ENCODE peak calls at places on chromosomes 1 and 21, in five cellular contexts. One of them, this sample, is unnamed.

GRCh38 chr1:88774151-88774556 is 90.1 kb downstream of the PKN2 start:
- DNase-seq in transverse colon: peak; percentile 66
- DNase-seq in CD4-positive, alpha-beta memory T cell: no peak
- DNase-seq in upper lobe of left lung: no peak
- DNase-seq in astrocyte: peak; percentile 12
- DNase-seq in this sample: no peak

GRCh38 chr1:116150368-116150767 is 39.2 kb downstream of the MAB21L3 start:
- DNase-seq in transverse colon: no peak
- DNase-seq in CD4-positive, alpha-beta memory T cell: no peak
- DNase-seq in upper lobe of left lung: no peak
- DNase-seq in astrocyte: no peak
- DNase-seq in this sample: no peak

GRCh38 chr1:203534526-203534925 is 40.6 kb downstream of the OPTC start:
- DNase-seq in transverse colon: peak; percentile 66
- DNase-seq in CD4-positive, alpha-beta memory T cell: no peak
- DNase-seq in upper lobe of left lung: no peak
- DNase-seq in astrocyte: peak; percentile 95
- DNase-seq in this sample: no peak

GRCh38 chr1:35726814-35727433 is 8.2 kb upstream of the C1orf216 start:
- DNase-seq in transverse colon: peak; percentile 41
- DNase-seq in CD4-positive, alpha-beta memory T cell: peak; percentile 57
- DNase-seq in upper lobe of left lung: no peak
- DNase-seq in astrocyte: peak; percentile 27
- DNase-seq in this sample: peak; percentile 50

GRCh38 chr1:84436907-84437667 is 38.8 kb downstream of the DNASE2B start:
- DNase-seq in transverse colon: no peak
- DNase-seq in CD4-positive, alpha-beta memory T cell: no peak
- DNase-seq in upper lobe of left lung: no peak
- DNase-seq in astrocyte: no peak
- DNase-seq in this sample: no peak

GRCh38 chr1:205229399-205229861 is 1.7 kb downstream of the TMCC2 start:
- DNase-seq in transverse colon: peak; percentile 66
- DNase-seq in CD4-positive, alpha-beta memory T cell: peak; percentile 79
- DNase-seq in upper lobe of left lung: no peak
- DNase-seq in astrocyte: no peak
- DNase-seq in this sample: peak; percentile 82

GRCh38 chr21:46344219-46344915 is 20.4 kb downstream of the PCNT start:
- DNase-seq in transverse colon: no peak
- DNase-seq in CD4-positive, alpha-beta memory T cell: no peak
- DNase-seq in upper lobe of left lung: no peak
- DNase-seq in astrocyte: no peak
- DNase-seq in this sample: no peak

GRCh38 chr1:3611170-3612019 is at the start of gene MEGF6:
- DNase-seq in transverse colon: peak; percentile 66
- DNase-seq in CD4-positive, alpha-beta memory T cell: peak; percentile 27
- DNase-seq in upper lobe of left lung: peak; percentile 95
- DNase-seq in astrocyte: no peak
- DNase-seq in this sample: peak; percentile 65

GRCh38 chr1:62337785-62338631 is 18.8 kb upstream of the KANK4 start:
- DNase-seq in transverse colon: no peak
- DNase-seq in CD4-positive, alpha-beta memory T cell: no peak
- DNase-seq in upper lobe of left lung: no peak
- DNase-seq in astrocyte: peak; percentile 21
- DNase-seq in this sample: no peak

GRCh38 chr1:88737338-88737927 is 53.4 kb downstream of the PKN2 start:
- DNase-seq in transverse colon: no peak
- DNase-seq in CD4-positive, alpha-beta memory T cell: no peak
- DNase-seq in upper lobe of left lung: no peak
- DNase-seq in astrocyte: no peak
- DNase-seq in this sample: no peak

GRCh38 chr1:205182930-205183329 is 28.6 kb downstream of the DSTYK start:
- DNase-seq in transverse colon: no peak
- DNase-seq in CD4-positive, alpha-beta memory T cell: no peak
- DNase-seq in upper lobe of left lung: no peak
- DNase-seq in astrocyte: no peak
- DNase-seq in this sample: no peak

GRCh38 chr1:19429611-19430010 is 55.7 kb downstream of the CAPZB start:
- DNase-seq in transverse colon: no peak
- DNase-seq in CD4-positive, alpha-beta memory T cell: no peak
- DNase-seq in upper lobe of left lung: no peak
- DNase-seq in astrocyte: peak; percentile 84
- DNase-seq in this sample: no peak

GRCh38 chr1:174626031-174627020 is 178.6 kb downstream of the GPR52 start:
- DNase-seq in transverse colon: no peak
- DNase-seq in CD4-positive, alpha-beta memory T cell: no peak
- DNase-seq in upper lobe of left lung: no peak
- DNase-seq in astrocyte: peak; percentile 88
- DNase-seq in this sample: no peak

GRCh38 chr1:84782311-84782771 is 92.1 kb upstream of the SSX2IP start:
- DNase-seq in transverse colon: peak; percentile 68
- DNase-seq in CD4-positive, alpha-beta memory T cell: peak; percentile 75
- DNase-seq in upper lobe of left lung: peak; percentile 85
- DNase-seq in astrocyte: peak; percentile 33
- DNase-seq in this sample: peak; percentile 82

GRCh38 chr1:51344276-51344601 is 13.9 kb upstream of the TTC39A start:
- DNase-seq in transverse colon: no peak
- DNase-seq in CD4-positive, alpha-beta memory T cell: no peak
- DNase-seq in upper lobe of left lung: no peak
- DNase-seq in astrocyte: no peak
- DNase-seq in this sample: no peak
- H3K4me1 ChIP-seq in transverse colon: no peaks in the 10 kb centered on the region
- H3K4me1 ChIP-seq in CD4-positive, alpha-beta memory T cell: peaks cover 6% of the 10 kb centered on the region
- H3K4me1 ChIP-seq in upper lobe of left lung: no peaks in the 10 kb centered on the region
- H3K4me1 ChIP-seq in astrocyte: no peaks in the 10 kb centered on the region
- H3K4me1 ChIP-seq in this sample: no peaks in the 10 kb centered on the region

GRCh38 chr1:27663735-27664119 is 8.3 kb downstream of the IFI6 start:
- DNase-seq in transverse colon: no peak
- DNase-seq in CD4-positive, alpha-beta memory T cell: no peak
- DNase-seq in upper lobe of left lung: no peak
- DNase-seq in astrocyte: no peak
- DNase-seq in this sample: no peak
- H3K4me1 ChIP-seq in transverse colon: peaks cover 22% of the 10 kb centered on the region
- H3K4me1 ChIP-seq in CD4-positive, alpha-beta memory T cell: peaks cover 47% of the 10 kb centered on the region
- H3K4me1 ChIP-seq in upper lobe of left lung: peaks cover 31% of the 10 kb centered on the region
- H3K4me1 ChIP-seq in astrocyte: peaks cover 15% of the 10 kb centered on the region
- H3K4me1 ChIP-seq in this sample: peaks cover 4% of the 10 kb centered on the region

DNA sequence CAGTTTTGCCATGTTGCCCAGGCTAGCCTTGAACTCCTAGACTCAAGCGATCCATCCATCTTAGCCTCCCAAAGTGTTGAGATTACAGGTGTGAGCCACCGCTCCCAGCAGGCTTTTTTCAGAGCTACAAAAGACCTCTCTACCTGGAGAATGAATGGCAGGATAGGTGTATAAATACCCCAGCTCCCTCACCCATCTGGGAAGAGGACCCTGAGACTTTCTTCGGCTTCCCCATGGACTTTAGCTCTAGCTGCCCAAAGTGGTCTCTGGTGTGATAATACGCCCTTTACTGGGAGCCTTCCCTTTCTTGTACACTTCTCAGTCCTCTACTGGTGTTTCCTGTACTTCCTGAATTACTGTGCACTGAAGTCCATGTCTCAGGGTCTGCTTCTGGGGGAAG is 60.6 kb downstream of the PTP4A2 start:
- DNase-seq in transverse colon: no peak
- DNase-seq in CD4-positive, alpha-beta memory T cell: no peak
- DNase-seq in upper lobe of left lung: no peak
- DNase-seq in astrocyte: no peak
- DNase-seq in this sample: peak; percentile 5
- H3K4me1 ChIP-seq in transverse colon: no peaks in the 10 kb centered on the region
- H3K4me1 ChIP-seq in CD4-positive, alpha-beta memory T cell: peaks cover 10% of the 10 kb centered on the region
- H3K4me1 ChIP-seq in upper lobe of left lung: peaks cover 8% of the 10 kb centered on the region
- H3K4me1 ChIP-seq in astrocyte: no peaks in the 10 kb centered on the region
- H3K4me1 ChIP-seq in this sample: no peaks in the 10 kb centered on the region

GRCh38 chr1:229153955-229154548 is 116.9 kb upstream of the RAB4A start:
- DNase-seq in transverse colon: no peak
- DNase-seq in CD4-positive, alpha-beta memory T cell: no peak
- DNase-seq in upper lobe of left lung: no peak
- DNase-seq in astrocyte: no peak
- DNase-seq in this sample: no peak

GRCh38 chr1:229158317-229159294 is 112.3 kb upstream of the RAB4A start:
- DNase-seq in transverse colon: no peak
- DNase-seq in CD4-positive, alpha-beta memory T cell: no peak
- DNase-seq in upper lobe of left lung: no peak
- DNase-seq in astrocyte: no peak
- DNase-seq in this sample: no peak

GRCh38 chr1:229155472-229155871 is 115.4 kb upstream of the RAB4A start:
- DNase-seq in transverse colon: no peak
- DNase-seq in CD4-positive, alpha-beta memory T cell: peak; percentile 24
- DNase-seq in upper lobe of left lung: no peak
- DNase-seq in astrocyte: no peak
- DNase-seq in this sample: no peak

GRCh38 chr1:229159668-229160544 is 111.0 kb upstream of the RAB4A start:
- DNase-seq in transverse colon: no peak
- DNase-seq in CD4-positive, alpha-beta memory T cell: no peak
- DNase-seq in upper lobe of left lung: no peak
- DNase-seq in astrocyte: no peak
- DNase-seq in this sample: no peak

DNA sequence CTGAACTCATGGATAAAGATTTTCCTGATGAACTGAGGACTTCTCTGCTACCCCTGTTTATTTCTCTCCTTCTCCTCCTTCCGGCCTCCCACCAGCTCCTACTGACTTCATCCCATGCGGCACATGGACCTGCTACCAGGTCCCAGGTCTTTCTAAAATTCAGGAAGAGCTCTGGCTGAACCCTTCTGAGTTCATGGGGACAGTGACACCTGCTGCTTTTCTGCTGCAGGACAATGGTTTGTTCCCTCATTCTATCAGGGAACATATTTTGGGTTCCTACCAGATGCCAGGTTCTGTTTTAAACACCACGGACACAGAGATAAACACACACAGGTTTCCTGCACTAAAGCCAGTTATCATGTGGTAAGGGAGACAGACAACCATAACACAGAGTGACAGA is 114.1 kb upstream of the RAB4A start:
- DNase-seq in transverse colon: peak; percentile 32
- DNase-seq in CD4-positive, alpha-beta memory T cell: no peak
- DNase-seq in upper lobe of left lung: no peak
- DNase-seq in astrocyte: no peak
- DNase-seq in this sample: no peak
- H3K4me1 ChIP-seq in transverse colon: no peaks in the 10 kb centered on the region
- H3K4me1 ChIP-seq in CD4-positive, alpha-beta memory T cell: peaks cover 27% of the 10 kb centered on the region
- H3K4me1 ChIP-seq in upper lobe of left lung: no peaks in the 10 kb centered on the region
- H3K4me1 ChIP-seq in astrocyte: no peaks in the 10 kb centered on the region
- H3K4me1 ChIP-seq in this sample: no peaks in the 10 kb centered on the region

GRCh38 chr1:112626887-112627286 is 7.3 kb downstream of the CAPZA1 start:
- DNase-seq in transverse colon: no peak
- DNase-seq in CD4-positive, alpha-beta memory T cell: no peak
- DNase-seq in upper lobe of left lung: no peak
- DNase-seq in astrocyte: no peak
- DNase-seq in this sample: no peak
- H3K4me1 ChIP-seq in transverse colon: peaks cover 17% of the 10 kb centered on the region
- H3K4me1 ChIP-seq in CD4-positive, alpha-beta memory T cell: peaks cover 92% of the 10 kb centered on the region
- H3K4me1 ChIP-seq in upper lobe of left lung: peaks cover 68% of the 10 kb centered on the region
- H3K4me1 ChIP-seq in astrocyte: peaks cover 6% of the 10 kb centered on the region
- H3K4me1 ChIP-seq in this sample: peaks cover 36% of the 10 kb centered on the region

GRCh38 chr21:44991538-44992483 is 52.0 kb downstream of the SLX9 start:
- DNase-seq in transverse colon: no peak
- DNase-seq in CD4-positive, alpha-beta memory T cell: no peak
- DNase-seq in upper lobe of left lung: peak; percentile 79
- DNase-seq in astrocyte: no peak
- DNase-seq in this sample: no peak

GRCh38 chr21:44993321-44994015 is 53.6 kb downstream of the SLX9 start:
- DNase-seq in transverse colon: no peak
- DNase-seq in CD4-positive, alpha-beta memory T cell: no peak
- DNase-seq in upper lobe of left lung: peak; percentile 82
- DNase-seq in astrocyte: no peak
- DNase-seq in this sample: no peak

GRCh38 chr21:44994016-44994365 is 54.2 kb downstream of the SLX9 start:
- DNase-seq in transverse colon: no peak
- DNase-seq in CD4-positive, alpha-beta memory T cell: no peak
- DNase-seq in upper lobe of left lung: peak; percentile 75
- DNase-seq in astrocyte: no peak
- DNase-seq in this sample: no peak

GRCh38 chr21:44990921-44991320 is 51.1 kb downstream of the SLX9 start:
- DNase-seq in transverse colon: no peak
- DNase-seq in CD4-positive, alpha-beta memory T cell: no peak
- DNase-seq in upper lobe of left lung: peak; percentile 65
- DNase-seq in astrocyte: no peak
- DNase-seq in this sample: no peak

GRCh38 chr21:44992608-44993031 is 52.8 kb downstream of the SLX9 start:
- DNase-seq in transverse colon: no peak
- DNase-seq in CD4-positive, alpha-beta memory T cell: no peak
- DNase-seq in upper lobe of left lung: peak; percentile 80
- DNase-seq in astrocyte: no peak
- DNase-seq in this sample: no peak
- H3K4me1 ChIP-seq in transverse colon: peaks cover 30% of the 10 kb centered on the region
- H3K4me1 ChIP-seq in CD4-positive, alpha-beta memory T cell: no peaks in the 10 kb centered on the region
- H3K4me1 ChIP-seq in upper lobe of left lung: peaks cover 3% of the 10 kb centered on the region
- H3K4me1 ChIP-seq in astrocyte: no peaks in the 10 kb centered on the region
- H3K4me1 ChIP-seq in this sample: no peaks in the 10 kb centered on the region

DNA sequence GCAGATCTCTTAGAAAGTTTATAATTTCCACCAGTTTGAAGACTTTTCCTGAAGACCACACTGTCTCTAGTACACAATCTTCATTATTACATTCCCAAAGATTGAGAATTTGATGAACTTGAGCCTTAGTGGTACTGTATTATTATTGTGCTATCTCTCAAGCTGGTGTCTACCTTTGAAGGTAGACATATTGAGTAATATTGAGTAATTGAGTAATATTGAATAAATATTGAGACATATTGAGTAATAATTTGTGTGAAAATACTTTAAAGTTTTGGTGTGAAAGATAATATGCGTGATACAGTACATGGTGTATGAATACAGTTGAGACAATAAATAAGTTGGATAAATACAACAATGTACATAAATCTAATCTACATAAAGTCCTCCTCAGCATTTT is 613.1 kb upstream of the ADGRL2 start:
- DNase-seq in transverse colon: no peak
- DNase-seq in CD4-positive, alpha-beta memory T cell: no peak
- DNase-seq in upper lobe of left lung: no peak
- DNase-seq in astrocyte: no peak
- DNase-seq in this sample: no peak
- H3K4me1 ChIP-seq in transverse colon: no peaks in the 10 kb centered on the region
- H3K4me1 ChIP-seq in CD4-positive, alpha-beta memory T cell: no peaks in the 10 kb centered on the region
- H3K4me1 ChIP-seq in upper lobe of left lung: no peaks in the 10 kb centered on the region
- H3K4me1 ChIP-seq in astrocyte: no peaks in the 10 kb centered on the region
- H3K4me1 ChIP-seq in this sample: no peaks in the 10 kb centered on the region